ENCODE peak calls at places on chromosomes 4 and X, in four cellular contexts. Q, V, O and A are unnamed samples.

GRCh38 chr4:13711233-13711775 is 83.8 kb upstream of the BOD1L1 start:
- DNase-seq in V (no peak), Q (no peak), O (no peak), A (no peak)

GRCh38 chrX:13223868-13224555 is 95.8 kb downstream of the ATXN3L start:
- DNase-seq in V (no peak), Q (peak), O (peak), A (peak)

GRCh38 chr4:7322166-7322991 is 112.4 kb downstream of the PSAPL1 start:
- DNase-seq in Q (no peak), V (no peak), O (no peak), A (no peak)

GRCh38 chr4:186012071-186012470 is 56.9 kb upstream of the TLR3 start:
- DNase-seq in Q (no peak), O (no peak), V (no peak), A (no peak)

GRCh38 chr4:86496094-86497060 is 97.7 kb upstream of the PTPN13 start:
- DNase-seq in Q (no peak), O (peak), V (peak), A (peak)

GRCh38 chr4:186630128-186630527 is 74.8 kb upstream of the MTNR1A start:
- DNase-seq in V (no peak), Q (no peak), O (no peak), A (no peak)

GRCh38 chr4:72397314-72397713 is 171.7 kb downstream of the ADAMTS3 start:
- DNase-seq in V (no peak), Q (no peak), O (no peak), A (no peak)

GRCh38 chrX:37685452-37686347 is at the start of gene XK:
- DNase-seq in O (peak), V (peak), Q (no peak), A (no peak)

GRCh38 chrX:39453847-39454645 is 643.7 kb downstream of the BCOR start:
- DNase-seq in Q (no peak), V (no peak), O (no peak), A (no peak)

GRCh38 chrX:68872171-68872570 is 43.4 kb downstream of the EFNB1 start:
- DNase-seq in O (no peak), Q (no peak), V (no peak), A (no peak)

GRCh38 chr4:122603156-122603574 is 17.7 kb downstream of the IL21 start:
- DNase-seq in V (no peak), Q (no peak), O (no peak), A (no peak)

GRCh38 chr4:179750374-179750773 is 2308.1 kb upstream of the AGA start:
- DNase-seq in Q (no peak), V (no peak), O (no peak), A (no peak)

GRCh38 chrX:126994011-126994410 is 174.5 kb downstream of the PRR32 start:
- DNase-seq in Q (no peak), V (no peak), O (no peak), A (no peak)

GRCh38 chrX:87580862-87581261 is 63.3 kb downstream of the KLHL4 start:
- DNase-seq in Q (no peak), O (no peak), V (no peak), A (no peak)

GRCh38 chr4:63123441-63123840 is 1285.8 kb downstream of the TECRL start:
- DNase-seq in V (no peak), O (no peak), Q (no peak), A (no peak)

GRCh38 chr4:47031011-47031678 is at the start of gene GABRB1:
- DNase-seq in O (peak), V (peak), Q (no peak), A (no peak)

GRCh38 chr4:67499799-67500198 is 45.5 kb downstream of the CENPC start:
- DNase-seq in O (no peak), V (no peak), Q (no peak), A (no peak)

GRCh38 chr4:158769175-158769831 is 477 bp downstream of the FNIP2 start:
- DNase-seq in Q (no peak), V (peak), O (no peak), A (no peak)

GRCh38 chr4:25783943-25784342 is 78.8 kb downstream of the SEL1L3 start:
- DNase-seq in V (no peak), Q (no peak), O (no peak), A (no peak)

GRCh38 chr4:16764622-16765021 is 133.8 kb downstream of the LDB2 start:
- DNase-seq in Q (no peak), V (no peak), O (no peak), A (no peak)

GRCh38 chr4:153748378-153748777 is 11.4 kb downstream of the RNF175 start:
- DNase-seq in V (no peak), O (no peak), Q (no peak), A (peak)

GRCh38 chrX:45751156-45751555 is 550.5 kb upstream of the DIPK2B start:
- DNase-seq in Q (no peak), V (no peak), O (no peak), A (no peak)

GRCh38 chr4:79748835-79749234 is 324.2 kb downstream of the ANTXR2 start:
- DNase-seq in V (no peak), Q (no peak), O (no peak), A (no peak)